ENCODE peak calls at places on chromosomes 13 and 19, in five cellular contexts. J, E, G, D and I are unnamed samples.

GRCh38 chr19:16587031-16588023 is 15.1 kb upstream of the SLC35E1 start:
- DNase-seq in J (peak; percentile 52), E (no peak), D (peak; percentile 94), G (no peak), I (peak; percentile 61)

GRCh38 chr19:55340784-55341147 is 1.1 kb downstream of the KMT5C start:
- DNase-seq in E (no peak), G (no peak), D (peak; percentile 83), J (peak; percentile 36), I (peak; percentile 14)

GRCh38 chr19:23817519-23817918 is 58.8 kb upstream of the ZNF681 start:
- DNase-seq in D (no peak), J (no peak), E (peak; percentile 21), G (no peak), I (no peak)

GRCh38 chr13:52053460-52053859 is 29.0 kb downstream of the UTP14C start:
- DNase-seq in E (no peak), J (no peak), G (no peak), D (no peak), I (no peak)

GRCh38 chr19:56491399-56491798 is 14.3 kb upstream of the ZNF667 start:
- DNase-seq in D (no peak), G (no peak), J (no peak), E (no peak), I (no peak)

GRCh38 chr19:40367577-40368434 is 19.3 kb downstream of the PLD3 start:
- DNase-seq in J (no peak), D (no peak), E (no peak), G (no peak), I (no peak)

GRCh38 chr13:102367836-102368235 is 34.0 kb downstream of the FGF14 start:
- DNase-seq in E (no peak), G (no peak), J (no peak), D (no peak), I (no peak)

GRCh38 chr13:110450941-110451340 is 110.6 kb downstream of the RAB20 start:
- DNase-seq in E (no peak), G (no peak), D (no peak), J (no peak), I (no peak)

GRCh38 chr13:42561752-42562467 is 12.0 kb upstream of the TNFSF11 start:
- DNase-seq in G (no peak), J (no peak), E (no peak), D (no peak), I (no peak)

GRCh38 chr13:35797946-35798345 is 321.5 kb upstream of the MAB21L1 start:
- DNase-seq in E (no peak), G (no peak), J (no peak), D (no peak), I (no peak)

GRCh38 chr19:17314007-17314589 is 4.7 kb downstream of the DDA1 start:
- DNase-seq in J (no peak), D (no peak), G (no peak), E (no peak), I (no peak)

GRCh38 chr13:96003304-96003703 is 49.9 kb downstream of the UGGT2 start:
- DNase-seq in D (no peak), G (no peak), E (no peak), J (no peak), I (no peak)

GRCh38 chr19:17468302-17469091 is 1.8 kb upstream of the SLC27A1 start:
- DNase-seq in G (no peak), J (no peak), D (peak; percentile 76), E (peak; percentile 83), I (no peak)

GRCh38 chr19:5926641-5927438 is 12.8 kb downstream of the CAPS start:
- DNase-seq in D (no peak), G (no peak), J (no peak), E (peak; percentile 58), I (no peak)

GRCh38 chr19:14361824-14362223 is 19.4 kb upstream of the ADGRE5 start:
- DNase-seq in D (peak; percentile 77), E (no peak), G (no peak), J (no peak), I (peak; percentile 56)

GRCh38 chr19:13932911-13933393 is 5.3 kb downstream of the PODNL1 start:
- DNase-seq in E (no peak), J (no peak), G (no peak), D (no peak), I (no peak)

GRCh38 chr19:33849551-33850147 is 53.0 kb downstream of the KCTD15 start:
- DNase-seq in D (peak; percentile 30), G (no peak), J (no peak), E (no peak), I (no peak)

GRCh38 chr19:54180691-54181091 is 7.7 kb upstream of the TMC4 start:
- DNase-seq in G (no peak), J (no peak), E (no peak), D (peak; percentile 64), I (no peak)

GRCh38 chr13:104854007-104854406 is 1681.5 kb downstream of the EFNB2 start:
- DNase-seq in E (no peak), G (no peak), J (no peak), D (no peak), I (no peak)

GRCh38 chr19:18220632-18221275 is 5.5 kb downstream of the PDE4C start:
- DNase-seq in G (no peak), D (no peak), J (no peak), E (no peak), I (no peak)

GRCh38 chr13:24038846-24039330 is 121.6 kb upstream of the SPATA13 start:
- DNase-seq in E (no peak), J (no peak), G (no peak), D (no peak), I (no peak)

GRCh38 chr13:78339927-78340326 is 263.4 kb downstream of the POU4F1 start:
- DNase-seq in E (no peak), G (no peak), D (no peak), J (no peak), I (no peak)

GRCh38 chr13:85148009-85148408 is 651.2 kb downstream of the SLITRK6 start:
- DNase-seq in D (no peak), J (no peak), G (no peak), E (no peak), I (no peak)

GRCh38 chr13:51666839-51667238 is 82.6 kb downstream of the WDFY2 start:
- DNase-seq in J (no peak), G (no peak), E (no peak), D (no peak), I (no peak)

GRCh38 chr19:52191374-52191773 is 1.5 kb downstream of the PPP2R1A start:
- DNase-seq in E (no peak), J (no peak), G (no peak), D (no peak), I (no peak)

GRCh38 chr19:13055213-13056051 is 47.2 kb downstream of the LYL1 start:
- DNase-seq in G (peak; percentile 50), J (no peak), E (peak; percentile 80), D (no peak), I (no peak)

GRCh38 chr19:5684694-5685430 is 4.0 kb downstream of the HSD11B1L start:
- DNase-seq in G (no peak), D (no peak), E (no peak), J (no peak), I (no peak)

GRCh38 chr19:33520048-33520643 is 1.4 kb downstream of the PEPD start:
- DNase-seq in J (no peak), G (no peak), D (no peak), E (no peak), I (no peak)

GRCh38 chr19:1177322-1178114 is 3.5 kb upstream of the SBNO2 start:
- DNase-seq in J (no peak), E (no peak), D (no peak), G (no peak), I (no peak)

GRCh38 chr13:24997367-24997967 is 98.5 kb upstream of the PABPC3 start:
- DNase-seq in D (no peak), E (no peak), J (no peak), G (no peak), I (peak; percentile 39)

GRCh38 chr13:99275093-99275469 is 16.9 kb upstream of the GPR18 start:
- DNase-seq in G (no peak), E (no peak), D (no peak), J (no peak), I (peak; percentile 67)

GRCh38 chr13:20258208-20258962 is 26.3 kb upstream of the GJB6 start:
- DNase-seq in E (no peak), D (no peak), J (no peak), G (no peak), I (no peak)

GRCh38 chr13:109919715-109920375 is 133.5 kb upstream of the IRS2 start:
- DNase-seq in G (no peak), E (no peak), J (no peak), D (no peak), I (no peak)

GRCh38 chr19:7475665-7476064 is 13.2 kb downstream of the PEX11G start:
- DNase-seq in J (no peak), E (no peak), D (no peak), G (no peak), I (no peak)

GRCh38 chr19:22526661-22527272 is 104.6 kb upstream of the ZNF98 start:
- DNase-seq in D (no peak), J (no peak), E (no peak), G (no peak), I (no peak)

GRCh38 chr19:22530042-22530441 is 104.1 kb upstream of the ZNF492 start:
- DNase-seq in J (no peak), E (no peak), G (no peak), D (no peak), I (no peak)

GRCh38 chr19:22532388-22533310 is 101.5 kb upstream of the ZNF492 start:
- DNase-seq in G (peak; percentile 95), D (no peak), J (no peak), E (peak; percentile 65), I (no peak)

GRCh38 chr19:22527554-22527953 is 105.4 kb upstream of the ZNF98 start:
- DNase-seq in D (no peak), E (no peak), G (no peak), J (no peak), I (no peak)

DNA sequence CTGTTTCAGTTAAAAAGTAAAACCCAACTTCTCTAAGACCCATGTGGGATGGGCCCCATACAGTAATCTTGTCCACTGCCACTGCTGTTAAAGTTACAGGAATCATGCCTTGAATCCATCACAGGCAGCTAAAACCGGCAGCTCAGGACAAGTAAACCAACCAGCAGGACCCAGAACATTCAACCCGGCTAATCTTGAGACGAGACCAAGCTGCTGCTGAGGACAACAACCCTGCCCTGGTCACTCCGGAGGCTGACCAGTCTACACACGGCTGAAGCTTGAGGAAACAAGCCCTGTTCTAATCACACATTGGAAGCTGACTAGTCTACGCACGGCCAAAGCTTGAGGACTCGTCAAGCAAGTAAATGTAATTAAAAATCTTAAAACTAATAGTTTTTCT is 105.2 kb upstream of the ZNF492 start:
- DNase-seq in D (no peak), E (no peak), G (no peak), J (no peak), I (no peak)
- H3K9me3 ChIP-seq in D (peaks cover 90% of the 10 kb centered on the region), E (no peaks in the 10 kb centered on the region), G (no peaks in the 10 kb centered on the region), J (peaks cover 2% of the 10 kb centered on the region), I (no peaks in the 10 kb centered on the region)

GRCh38 chr19:2933490-2933910 is 11.3 kb downstream of the ZNF77 start:
- DNase-seq in G (no peak), J (no peak), D (no peak), E (no peak), I (no peak)
- H3K36me3 ChIP-seq in G (peaks cover 50% of the 10 kb centered on the region), J (peaks cover 3% of the 10 kb centered on the region), D (peaks cover 67% of the 10 kb centered on the region), E (peaks cover 17% of the 10 kb centered on the region), I (peaks cover 25% of the 10 kb centered on the region)

GRCh38 chr13:55062662-55063061 is 2034.0 kb downstream of the OLFM4 start:
- DNase-seq in E (no peak), G (no peak), D (no peak), J (no peak), I (no peak)
- H3K27ac ChIP-seq in E (no peak overlapping the region), G (no peak overlapping the region), D (no peak overlapping the region), J (no peak overlapping the region), I (no peak overlapping the region)

GRCh38 chr19:43960411-43960810 is 9.4 kb downstream of the ZNF221 start:
- DNase-seq in E (no peak), J (no peak), G (no peak), D (no peak), I (no peak)
- H3K9me3 ChIP-seq in E (peaks cover 5% of the 10 kb centered on the region), J (no peaks in the 10 kb centered on the region), G (peaks cover 92% of the 10 kb centered on the region), D (peaks cover 100% of the 10 kb centered on the region), I (no peaks in the 10 kb centered on the region)